ENCODE peak calls at places on chromosome 14, in seven cellular contexts. O, J, Q, E, K, C and D are unnamed samples.

GRCh38 chr14:37048666-37049071 is 123.7 kb downstream of the SLC25A21 start:
- DNase-seq in O (no peak), J (no peak), E (no peak), Q (no peak), C (no peak), K (no peak), D (no peak)

GRCh38 chr14:42994001-42994736 is 1387.5 kb downstream of the LRFN5 start:
- DNase-seq in C (no peak), E (no peak), Q (peak), O (no peak), J (no peak), K (no peak), D (no peak)

GRCh38 chr14:36344211-36344610 is 23.8 kb upstream of the MBIP start:
- DNase-seq in K (no peak), O (no peak), E (no peak), J (no peak), C (no peak), Q (no peak), D (no peak)

GRCh38 chr14:85402546-85403162 is 127.3 kb upstream of the FLRT2 start:
- DNase-seq in J (peak), K (no peak), E (peak), C (no peak), O (no peak), Q (no peak), D (no peak)

GRCh38 chr14:63508033-63508432 is 35.1 kb downstream of the PPP2R5E start:
- DNase-seq in Q (no peak), K (no peak), J (no peak), C (no peak), O (no peak), E (peak), D (no peak)

GRCh38 chr14:32166924-32167323 is 34.9 kb upstream of the RNU6-7 start:
- DNase-seq in J (no peak), O (no peak), C (no peak), Q (no peak), K (no peak), E (no peak), D (no peak)

GRCh38 chr14:52272375-52272774 is 4.9 kb downstream of the PTGDR start:
- DNase-seq in C (no peak), K (no peak), J (no peak), E (peak), O (no peak), Q (peak), D (no peak)

GRCh38 chr14:76836029-76836630 is 9.9 kb downstream of the LRRC74A start:
- DNase-seq in K (no peak), Q (no peak), O (no peak), C (no peak), J (no peak), E (no peak), D (no peak)

GRCh38 chr14:38944691-38945090 is 158.3 kb downstream of the SEC23A start:
- DNase-seq in Q (no peak), C (no peak), E (no peak), J (no peak), K (no peak), O (no peak), D (no peak)

GRCh38 chr14:67428501-67429031 is 16.6 kb upstream of the PLEK2 start:
- DNase-seq in K (no peak), C (no peak), E (no peak), O (no peak), Q (peak), J (no peak), D (no peak)